ENCODE peak calls at places on chromosomes 6 and 20, in six cellular contexts. P is cardiac muscle cell; Y is CD8-positive, alpha-beta memory T cell; M is heart left ventricle; A is body of pancreas; K is neural progenitor cell. G is an unnamed sample.

GRCh38 chr6:5464096-5464885 is 203.0 kb downstream of the FARS2 start:
- DNase-seq in P (no peak), Y (no peak), M (no peak), K (no peak), A (no peak), G (no peak)

GRCh38 chr6:4774715-4775590 is 1.3 kb upstream of the CDYL start:
- DNase-seq in Y (peak; percentile 58), M (peak; percentile 39), A (peak; percentile 25), K (peak; percentile 61), P (peak; percentile 59), G (no peak)

GRCh38 chr20:38275815-38276550 is 15.4 kb upstream of the KIAA1755 start:
- DNase-seq in P (no peak), Y (no peak), A (no peak), M (no peak), K (no peak), G (no peak)

GRCh38 chr6:20687494-20687893 is 153.2 kb downstream of the CDKAL1 start:
- DNase-seq in K (no peak), A (no peak), Y (no peak), M (no peak), P (no peak), G (no peak)

GRCh38 chr20:19817017-19817416 is 59.0 kb downstream of the RIN2 start:
- DNase-seq in K (no peak), A (peak; percentile 23), Y (no peak), M (peak; percentile 61), P (no peak), G (no peak)

GRCh38 chr6:57044568-57044967 is 1.9 kb upstream of the KIAA1586 start:
- DNase-seq in M (no peak), K (no peak), A (no peak), Y (no peak), P (no peak), G (no peak)

GRCh38 chr6:15522026-15522425 is 140.8 kb downstream of the DTNBP1 start:
- DNase-seq in K (no peak), M (no peak), P (no peak), Y (no peak), A (no peak), G (no peak)

GRCh38 chr6:136962661-136963060 is 40.6 kb downstream of the SLC35D3 start:
- DNase-seq in A (peak; percentile 49), P (peak; percentile 86), Y (no peak), K (peak; percentile 35), M (peak; percentile 66), G (peak; percentile 79)

GRCh38 chr20:52470561-52470960 is 279.0 kb upstream of the ZFP64 start:
- DNase-seq in K (no peak), M (no peak), A (no peak), P (no peak), Y (no peak), G (no peak)

GRCh38 chr20:63831696-63832686 is 927 bp upstream of the ZBTB46 start:
- DNase-seq in P (peak; percentile 82), M (peak; percentile 75), Y (no peak), A (peak; percentile 36), K (peak; percentile 83), G (no peak)

GRCh38 chr6:52635049-52635577 is 35.8 kb upstream of the TMEM14A start:
- DNase-seq in M (no peak), Y (no peak), K (no peak), A (no peak), P (no peak), G (no peak)

GRCh38 chr6:34196116-34196832 is 40.4 kb upstream of the HMGA1 start:
- DNase-seq in M (peak; percentile 90), P (peak; percentile 73), K (peak; percentile 78), Y (peak; percentile 91), A (peak; percentile 86), G (peak; percentile 87)
- H3K4me3 ChIP-seq in M (peak overlapping the region; percentile 56), P (no peak overlapping the region), K (peak overlapping the region; percentile 21), Y (peak overlapping the region; percentile 64), A (peak overlapping the region; percentile 9), G (peak overlapping the region; percentile 65)

GRCh38 chr6:157763129-157763893 is 59.7 kb upstream of the SNX9 start:
- DNase-seq in M (peak; percentile 55), K (no peak), P (no peak), Y (peak; percentile 51), A (peak; percentile 100), G (no peak)
- H3K4me1 ChIP-seq in M (peaks cover 15% of the 10 kb centered on the region), K (no peaks in the 10 kb centered on the region), P (no peaks in the 10 kb centered on the region), Y (peaks cover 57% of the 10 kb centered on the region), A (peaks cover 23% of the 10 kb centered on the region), G (no peaks in the 10 kb centered on the region)

DNA sequence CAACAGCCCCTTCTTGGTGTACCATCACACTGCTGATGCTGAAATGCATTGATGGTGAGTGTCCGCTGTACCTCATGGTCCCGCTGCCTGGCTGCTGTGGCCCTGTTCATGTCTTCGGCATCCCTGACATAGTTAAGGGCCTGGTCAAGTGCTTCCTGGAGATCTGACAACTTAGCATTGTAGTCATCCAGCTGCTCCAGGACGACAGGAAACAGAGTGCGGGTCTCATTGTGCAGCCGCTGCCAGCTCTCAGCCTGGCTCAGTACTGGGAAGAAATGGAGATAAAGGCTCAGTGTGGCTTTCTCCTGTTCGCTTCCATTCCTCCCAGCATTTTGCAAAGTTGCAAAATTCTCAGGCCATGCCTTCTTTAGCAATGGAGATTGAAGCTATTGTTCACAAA is 81.8 kb downstream of the LAMA4 start:
- DNase-seq in A (no peak), Y (no peak), P (peak; percentile 66), K (no peak), M (no peak), G (no peak)
- H3K36me3 ChIP-seq in A (no peaks in the 10 kb centered on the region), Y (no peaks in the 10 kb centered on the region), P (peaks cover 88% of the 10 kb centered on the region), K (no peaks in the 10 kb centered on the region), M (peaks cover 92% of the 10 kb centered on the region), G (no peaks in the 10 kb centered on the region)

DNA sequence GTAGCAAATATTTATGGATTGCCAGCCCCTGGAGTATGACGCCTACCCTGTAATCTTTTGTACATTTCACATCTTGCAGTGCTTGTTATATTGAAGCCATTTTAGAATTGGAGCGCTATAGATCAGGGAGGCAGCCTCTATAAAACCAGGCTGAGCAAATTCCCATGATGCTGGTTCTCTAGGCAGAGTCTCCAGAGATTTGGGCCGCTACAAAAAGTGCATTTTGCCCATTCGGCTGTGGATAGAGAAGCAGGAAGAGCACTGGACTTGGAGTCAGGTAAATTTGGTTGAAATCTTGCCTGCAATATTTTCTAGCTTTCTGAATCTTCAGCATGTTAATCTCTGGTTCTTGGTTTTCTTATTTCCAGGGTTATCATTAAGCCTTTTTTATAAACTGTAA is 2.0 kb downstream of the YWHAB start:
- DNase-seq in M (no peak), P (no peak), K (no peak), A (no peak), Y (no peak), G (no peak)
- H3K4me3 ChIP-seq in M (peak overlapping the region; percentile 87), P (no peak overlapping the region), K (peak overlapping the region; percentile 81), A (no peak overlapping the region), Y (peak overlapping the region; percentile 89), G (peak overlapping the region; percentile 92)

GRCh38 chr6:149331871-149332270 is 14.4 kb downstream of the TAB2 start:
- DNase-seq in K (no peak), Y (no peak), M (no peak), P (no peak), A (no peak), G (no peak)

GRCh38 chr6:149331043-149331807 is 13.7 kb downstream of the TAB2 start:
- DNase-seq in A (no peak), Y (no peak), M (no peak), P (no peak), K (no peak), G (no peak)

GRCh38 chr6:149334201-149334600 is 16.7 kb downstream of the TAB2 start:
- DNase-seq in A (no peak), P (no peak), Y (no peak), K (no peak), M (no peak), G (no peak)

GRCh38 chr6:149334682-149335160 is 17.2 kb downstream of the TAB2 start:
- DNase-seq in M (no peak), A (no peak), P (no peak), K (no peak), Y (no peak), G (no peak)

DNA sequence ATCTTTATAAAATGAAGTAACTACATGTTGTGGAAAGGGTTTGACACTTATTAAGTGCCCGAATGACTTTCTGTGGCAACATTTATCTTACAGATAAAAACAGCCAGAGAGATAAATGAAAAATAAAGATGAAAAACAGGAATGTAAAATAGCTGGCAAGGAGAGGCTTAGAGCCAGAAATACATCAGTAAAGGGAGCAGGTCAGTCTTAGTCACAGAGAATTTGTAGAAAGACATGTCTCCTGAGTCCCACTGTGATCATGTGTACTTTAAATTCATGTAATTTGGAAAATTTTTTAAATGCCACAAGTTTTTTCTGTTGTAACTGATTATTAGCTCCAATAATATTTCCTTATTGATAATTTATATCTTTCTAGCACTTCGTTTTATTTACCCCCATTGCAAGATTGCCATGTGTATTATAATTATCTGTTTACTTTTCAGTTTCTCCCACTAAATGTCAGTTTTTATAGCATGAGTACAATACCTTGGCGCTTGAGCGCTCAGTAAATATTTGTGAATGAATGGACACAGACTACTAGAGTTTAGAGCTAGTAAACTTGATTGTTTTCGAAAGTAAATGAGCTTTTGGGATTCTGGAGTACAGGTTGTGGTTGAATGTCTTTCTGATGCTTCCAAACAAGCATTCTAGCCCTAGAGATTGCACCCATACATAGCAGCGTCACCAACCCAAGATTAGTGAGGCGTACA is 15.2 kb downstream of the TAB2 start:
- DNase-seq in M (no peak), A (no peak), Y (no peak), K (no peak), P (no peak), G (no peak)
- H3K4me1 ChIP-seq in M (peaks cover 52% of the 10 kb centered on the region), A (peaks cover 66% of the 10 kb centered on the region), Y (peaks cover 92% of the 10 kb centered on the region), K (peaks cover 55% of the 10 kb centered on the region), P (peaks cover 74% of the 10 kb centered on the region), G (no peaks in the 10 kb centered on the region)

GRCh38 chr20:35120012-35120701 is 27.0 kb downstream of the EDEM2 start:
- DNase-seq in P (no peak), A (no peak), K (no peak), Y (no peak), M (no peak), G (no peak)

GRCh38 chr20:35117629-35118028 is 25.0 kb upstream of the TRPC4AP start:
- DNase-seq in P (no peak), K (no peak), M (no peak), A (no peak), Y (no peak), G (no peak)

GRCh38 chr20:35117148-35117547 is 24.5 kb upstream of the TRPC4AP start:
- DNase-seq in K (no peak), Y (no peak), M (no peak), A (no peak), P (no peak), G (no peak)

GRCh38 chr20:35122787-35123405 is 24.2 kb downstream of the EDEM2 start:
- DNase-seq in P (no peak), A (no peak), K (no peak), M (no peak), Y (no peak), G (no peak)

GRCh38 chr20:35121186-35121585 is 25.9 kb downstream of the EDEM2 start:
- DNase-seq in Y (no peak), K (no peak), M (peak; percentile 58), A (no peak), P (peak; percentile 25), G (no peak)
- H3K36me3 ChIP-seq in Y (peaks cover 49% of the 10 kb centered on the region), K (no peaks in the 10 kb centered on the region), M (peaks cover 66% of the 10 kb centered on the region), A (peaks cover 56% of the 10 kb centered on the region), P (peaks cover 13% of the 10 kb centered on the region), G (peaks cover 6% of the 10 kb centered on the region)

DNA sequence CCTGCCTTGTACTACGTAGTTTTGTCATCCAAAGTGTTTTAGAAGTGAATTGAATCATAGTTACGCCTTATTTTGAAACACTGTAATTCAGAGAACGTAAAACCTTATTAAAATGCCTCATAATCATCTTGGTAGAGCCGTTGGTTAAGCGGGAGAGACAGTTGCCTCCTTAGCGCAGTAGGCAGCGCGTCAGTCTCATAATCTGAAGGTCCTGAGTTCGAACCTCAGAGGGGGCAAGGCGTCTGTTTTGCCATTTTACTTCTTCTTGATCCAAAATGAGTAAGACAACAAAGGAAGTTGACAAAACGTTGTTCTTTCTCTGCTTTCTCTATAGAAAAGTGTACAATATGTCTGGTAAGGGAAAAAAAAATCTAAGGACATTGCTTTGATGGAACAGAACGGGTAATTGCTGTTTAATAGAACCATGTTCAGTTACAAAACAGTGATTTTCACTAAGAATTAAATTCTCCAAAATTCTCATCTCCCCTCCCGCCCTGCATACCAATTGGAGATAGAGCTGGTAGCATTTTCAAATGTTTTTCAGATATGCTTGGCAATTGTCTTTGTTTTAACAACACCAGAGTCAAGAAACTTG is 20.7 kb upstream of the TRIM27 start:
- DNase-seq in M (no peak), Y (peak; percentile 77), P (peak; percentile 68), K (peak; percentile 79), A (peak; percentile 63), G (peak; percentile 64)
- H3K4me3 ChIP-seq in M (peak overlapping the region; percentile 52), Y (peak overlapping the region; percentile 52), P (peak overlapping the region; percentile 55), K (peak overlapping the region; percentile 77), A (peak overlapping the region; percentile 6), G (peak overlapping the region; percentile 82)